ENCODE peak calls at places on chromosome 22, in six cellular contexts. One of them, this sample, is unnamed.

GRCh38 chr22:45996241-45997076 is 19.5 kb upstream of the WNT7B start:
- DNase-seq in epithelial cell of prostate: no peak
- DNase-seq in tibial nerve: no peak
- DNase-seq in mucosa of gallbladder: no peak
- DNase-seq in activated CD4-positive, alpha-beta T cell treated with anti-CD3 and anti-CD28 coated beads, Interleukin-2, amount 50 U/mL, for 4 hours: no peak
- DNase-seq in RCC 7860: peak
- DNase-seq in this sample: peak

GRCh38 chr22:38413085-38414008 is 41.7 kb downstream of the KCNJ4 start:
- DNase-seq in epithelial cell of prostate: no peak
- DNase-seq in tibial nerve: no peak
- DNase-seq in mucosa of gallbladder: no peak
- DNase-seq in activated CD4-positive, alpha-beta T cell treated with anti-CD3 and anti-CD28 coated beads, Interleukin-2, amount 50 U/mL, for 4 hours: no peak
- DNase-seq in RCC 7860: no peak
- DNase-seq in this sample: peak

GRCh38 chr22:42905702-42906183 is 48.7 kb upstream of the ARFGAP3 start:
- DNase-seq in epithelial cell of prostate: no peak
- DNase-seq in tibial nerve: no peak
- DNase-seq in mucosa of gallbladder: peak
- DNase-seq in activated CD4-positive, alpha-beta T cell treated with anti-CD3 and anti-CD28 coated beads, Interleukin-2, amount 50 U/mL, for 4 hours: no peak
- DNase-seq in RCC 7860: no peak
- DNase-seq in this sample: peak

GRCh38 chr22:32473388-32473952 is 1.1 kb upstream of the FBXO7 start:
- DNase-seq in epithelial cell of prostate: no peak
- DNase-seq in tibial nerve: no peak
- DNase-seq in mucosa of gallbladder: peak
- DNase-seq in activated CD4-positive, alpha-beta T cell treated with anti-CD3 and anti-CD28 coated beads, Interleukin-2, amount 50 U/mL, for 4 hours: peak
- DNase-seq in RCC 7860: peak
- DNase-seq in this sample: no peak

GRCh38 chr22:38754247-38755154 is 1.3 kb downstream of the SUN2 start:
- DNase-seq in epithelial cell of prostate: peak
- DNase-seq in tibial nerve: peak
- DNase-seq in mucosa of gallbladder: peak
- DNase-seq in activated CD4-positive, alpha-beta T cell treated with anti-CD3 and anti-CD28 coated beads, Interleukin-2, amount 50 U/mL, for 4 hours: no peak
- DNase-seq in RCC 7860: peak
- DNase-seq in this sample: no peak

GRCh38 chr22:39251762-39252460 is 7.1 kb upstream of the PDGFB start:
- DNase-seq in epithelial cell of prostate: peak
- DNase-seq in tibial nerve: no peak
- DNase-seq in mucosa of gallbladder: no peak
- DNase-seq in activated CD4-positive, alpha-beta T cell treated with anti-CD3 and anti-CD28 coated beads, Interleukin-2, amount 50 U/mL, for 4 hours: no peak
- DNase-seq in RCC 7860: peak
- DNase-seq in this sample: no peak

GRCh38 chr22:26589367-26589844 is 526 bp downstream of the TPST2 start:
- DNase-seq in epithelial cell of prostate: no peak
- DNase-seq in tibial nerve: no peak
- DNase-seq in mucosa of gallbladder: peak
- DNase-seq in activated CD4-positive, alpha-beta T cell treated with anti-CD3 and anti-CD28 coated beads, Interleukin-2, amount 50 U/mL, for 4 hours: peak
- DNase-seq in RCC 7860: no peak
- DNase-seq in this sample: peak

GRCh38 chr22:44389181-44389580 is 76.4 kb upstream of the SHISAL1 start:
- DNase-seq in epithelial cell of prostate: no peak
- DNase-seq in tibial nerve: no peak
- DNase-seq in mucosa of gallbladder: no peak
- DNase-seq in activated CD4-positive, alpha-beta T cell treated with anti-CD3 and anti-CD28 coated beads, Interleukin-2, amount 50 U/mL, for 4 hours: no peak
- DNase-seq in RCC 7860: no peak
- DNase-seq in this sample: peak

GRCh38 chr22:20439928-20440575 is 2.4 kb upstream of the SCARF2 start:
- DNase-seq in epithelial cell of prostate: no peak
- DNase-seq in tibial nerve: no peak
- DNase-seq in mucosa of gallbladder: no peak
- DNase-seq in activated CD4-positive, alpha-beta T cell treated with anti-CD3 and anti-CD28 coated beads, Interleukin-2, amount 50 U/mL, for 4 hours: no peak
- DNase-seq in RCC 7860: no peak
- DNase-seq in this sample: peak

GRCh38 chr22:29200901-29201300 is 4.8 kb upstream of the EMID1 start:
- DNase-seq in epithelial cell of prostate: no peak
- DNase-seq in tibial nerve: no peak
- DNase-seq in mucosa of gallbladder: no peak
- DNase-seq in activated CD4-positive, alpha-beta T cell treated with anti-CD3 and anti-CD28 coated beads, Interleukin-2, amount 50 U/mL, for 4 hours: no peak
- DNase-seq in RCC 7860: no peak
- DNase-seq in this sample: no peak

GRCh38 chr22:20430101-20430640 is 7.5 kb downstream of the SCARF2 start:
- DNase-seq in epithelial cell of prostate: no peak
- DNase-seq in tibial nerve: no peak
- DNase-seq in mucosa of gallbladder: no peak
- DNase-seq in activated CD4-positive, alpha-beta T cell treated with anti-CD3 and anti-CD28 coated beads, Interleukin-2, amount 50 U/mL, for 4 hours: no peak
- DNase-seq in RCC 7860: no peak
- DNase-seq in this sample: peak

GRCh38 chr22:49995413-49996191 is 17.0 kb downstream of the IL17REL start:
- DNase-seq in epithelial cell of prostate: no peak
- DNase-seq in tibial nerve: no peak
- DNase-seq in mucosa of gallbladder: no peak
- DNase-seq in activated CD4-positive, alpha-beta T cell treated with anti-CD3 and anti-CD28 coated beads, Interleukin-2, amount 50 U/mL, for 4 hours: no peak
- DNase-seq in RCC 7860: no peak
- DNase-seq in this sample: peak

This sample was measured in upper lobe of right lung.